ENCODE peak calls at places on chromosomes 12 and 14, in eight cellular contexts. One of them, this sample, is unnamed.

GRCh38 chr12:124995200-124995961 is 1.9 kb downstream of the BRI3BP start:
- DNase-seq in foreskin fibroblast: no peak
- DNase-seq in stimulated activated CD4-positive, alpha-beta T cell treated with anti-CD3 and anti-CD28 coated beads, Interleukin-4, amount 100 ng/mL, for 24 hours: no peak
- DNase-seq in HCT116: no peak
- DNase-seq in progenitor cell of endocrine pancreas: no peak
- DNase-seq in CD4-positive, CD25-positive, alpha-beta regulatory T cell: no peak
- DNase-seq in activated gamma-delta T cell treated with anti-CD3 and anti-CD28 coated beads, Interleukin-2, amount 50 U/mL, for 16 hours: no peak
- DNase-seq in tibial artery: no peak
- DNase-seq in this sample: no peak

GRCh38 chr14:101773378-101773777 is 11.9 kb downstream of the PPP2R5C start:
- DNase-seq in CD4-positive, CD25-positive, alpha-beta regulatory T cell: no peak
- DNase-seq in tibial artery: no peak
- DNase-seq in activated gamma-delta T cell treated with anti-CD3 and anti-CD28 coated beads, Interleukin-2, amount 50 U/mL, for 16 hours: no peak
- DNase-seq in HCT116: no peak
- DNase-seq in stimulated activated CD4-positive, alpha-beta T cell treated with anti-CD3 and anti-CD28 coated beads, Interleukin-4, amount 100 ng/mL, for 24 hours: no peak
- DNase-seq in progenitor cell of endocrine pancreas: no peak
- DNase-seq in foreskin fibroblast: no peak
- DNase-seq in this sample: no peak

GRCh38 chr12:111444706-111445310 is 39.1 kb downstream of the SH2B3 start:
- DNase-seq in progenitor cell of endocrine pancreas: no peak
- DNase-seq in HCT116: no peak
- DNase-seq in tibial artery: peak; percentile 85
- DNase-seq in activated gamma-delta T cell treated with anti-CD3 and anti-CD28 coated beads, Interleukin-2, amount 50 U/mL, for 16 hours: peak; percentile 74
- DNase-seq in stimulated activated CD4-positive, alpha-beta T cell treated with anti-CD3 and anti-CD28 coated beads, Interleukin-4, amount 100 ng/mL, for 24 hours: peak; percentile 89
- DNase-seq in foreskin fibroblast: peak; percentile 76
- DNase-seq in CD4-positive, CD25-positive, alpha-beta regulatory T cell: peak; percentile 81
- DNase-seq in this sample: peak; percentile 91

GRCh38 chr14:69101331-69101826 is 51.5 kb downstream of the DCAF5 start:
- DNase-seq in tibial artery: no peak
- DNase-seq in stimulated activated CD4-positive, alpha-beta T cell treated with anti-CD3 and anti-CD28 coated beads, Interleukin-4, amount 100 ng/mL, for 24 hours: peak; percentile 13
- DNase-seq in HCT116: peak; percentile 21
- DNase-seq in CD4-positive, CD25-positive, alpha-beta regulatory T cell: peak; percentile 5
- DNase-seq in foreskin fibroblast: peak; percentile 90
- DNase-seq in activated gamma-delta T cell treated with anti-CD3 and anti-CD28 coated beads, Interleukin-2, amount 50 U/mL, for 16 hours: no peak
- DNase-seq in progenitor cell of endocrine pancreas: no peak
- DNase-seq in this sample: no peak

GRCh38 chr14:65281991-65282908 is 130.3 kb upstream of the FUT8 start:
- DNase-seq in HCT116: no peak
- DNase-seq in progenitor cell of endocrine pancreas: no peak
- DNase-seq in CD4-positive, CD25-positive, alpha-beta regulatory T cell: no peak
- DNase-seq in foreskin fibroblast: peak; percentile 86
- DNase-seq in activated gamma-delta T cell treated with anti-CD3 and anti-CD28 coated beads, Interleukin-2, amount 50 U/mL, for 16 hours: no peak
- DNase-seq in stimulated activated CD4-positive, alpha-beta T cell treated with anti-CD3 and anti-CD28 coated beads, Interleukin-4, amount 100 ng/mL, for 24 hours: no peak
- DNase-seq in tibial artery: no peak
- DNase-seq in this sample: no peak

GRCh38 chr12:124556896-124557501 is 10.4 kb downstream of the NCOR2 start:
- DNase-seq in foreskin fibroblast: no peak
- DNase-seq in tibial artery: no peak
- DNase-seq in HCT116: no peak
- DNase-seq in CD4-positive, CD25-positive, alpha-beta regulatory T cell: no peak
- DNase-seq in activated gamma-delta T cell treated with anti-CD3 and anti-CD28 coated beads, Interleukin-2, amount 50 U/mL, for 16 hours: no peak
- DNase-seq in progenitor cell of endocrine pancreas: no peak
- DNase-seq in stimulated activated CD4-positive, alpha-beta T cell treated with anti-CD3 and anti-CD28 coated beads, Interleukin-4, amount 100 ng/mL, for 24 hours: no peak
- DNase-seq in this sample: no peak

GRCh38 chr14:28653521-28653920 is 113.1 kb upstream of the FOXG1 start:
- DNase-seq in activated gamma-delta T cell treated with anti-CD3 and anti-CD28 coated beads, Interleukin-2, amount 50 U/mL, for 16 hours: no peak
- DNase-seq in progenitor cell of endocrine pancreas: no peak
- DNase-seq in tibial artery: no peak
- DNase-seq in CD4-positive, CD25-positive, alpha-beta regulatory T cell: no peak
- DNase-seq in foreskin fibroblast: no peak
- DNase-seq in HCT116: no peak
- DNase-seq in stimulated activated CD4-positive, alpha-beta T cell treated with anti-CD3 and anti-CD28 coated beads, Interleukin-4, amount 100 ng/mL, for 24 hours: no peak
- DNase-seq in this sample: no peak

GRCh38 chr14:95057147-95057546 is 100.2 kb downstream of the DICER1 start:
- DNase-seq in foreskin fibroblast: no peak
- DNase-seq in CD4-positive, CD25-positive, alpha-beta regulatory T cell: no peak
- DNase-seq in progenitor cell of endocrine pancreas: no peak
- DNase-seq in activated gamma-delta T cell treated with anti-CD3 and anti-CD28 coated beads, Interleukin-2, amount 50 U/mL, for 16 hours: no peak
- DNase-seq in HCT116: no peak
- DNase-seq in tibial artery: no peak
- DNase-seq in stimulated activated CD4-positive, alpha-beta T cell treated with anti-CD3 and anti-CD28 coated beads, Interleukin-4, amount 100 ng/mL, for 24 hours: no peak
- DNase-seq in this sample: no peak

GRCh38 chr12:131940121-131940520 is 9.6 kb upstream of the EP400 start:
- DNase-seq in activated gamma-delta T cell treated with anti-CD3 and anti-CD28 coated beads, Interleukin-2, amount 50 U/mL, for 16 hours: no peak
- DNase-seq in stimulated activated CD4-positive, alpha-beta T cell treated with anti-CD3 and anti-CD28 coated beads, Interleukin-4, amount 100 ng/mL, for 24 hours: no peak
- DNase-seq in HCT116: no peak
- DNase-seq in foreskin fibroblast: no peak
- DNase-seq in CD4-positive, CD25-positive, alpha-beta regulatory T cell: no peak
- DNase-seq in tibial artery: peak; percentile 33
- DNase-seq in progenitor cell of endocrine pancreas: no peak
- DNase-seq in this sample: no peak

GRCh38 chr12:1634590-1635191 is 5.7 kb downstream of the WNT5B start:
- DNase-seq in activated gamma-delta T cell treated with anti-CD3 and anti-CD28 coated beads, Interleukin-2, amount 50 U/mL, for 16 hours: peak; percentile 38
- DNase-seq in foreskin fibroblast: peak; percentile 89
- DNase-seq in progenitor cell of endocrine pancreas: peak; percentile 59
- DNase-seq in CD4-positive, CD25-positive, alpha-beta regulatory T cell: peak; percentile 46
- DNase-seq in tibial artery: peak; percentile 86
- DNase-seq in stimulated activated CD4-positive, alpha-beta T cell treated with anti-CD3 and anti-CD28 coated beads, Interleukin-4, amount 100 ng/mL, for 24 hours: peak; percentile 61
- DNase-seq in HCT116: peak; percentile 63
- DNase-seq in this sample: peak; percentile 66

GRCh38 chr12:4720637-4720995 is 416 bp downstream of the GALNT8 start:
- DNase-seq in foreskin fibroblast: no peak
- DNase-seq in CD4-positive, CD25-positive, alpha-beta regulatory T cell: no peak
- DNase-seq in tibial artery: no peak
- DNase-seq in progenitor cell of endocrine pancreas: no peak
- DNase-seq in activated gamma-delta T cell treated with anti-CD3 and anti-CD28 coated beads, Interleukin-2, amount 50 U/mL, for 16 hours: no peak
- DNase-seq in HCT116: no peak
- DNase-seq in stimulated activated CD4-positive, alpha-beta T cell treated with anti-CD3 and anti-CD28 coated beads, Interleukin-4, amount 100 ng/mL, for 24 hours: no peak
- DNase-seq in this sample: no peak

GRCh38 chr14:103522649-103523582 is at the start of gene CKB:
- DNase-seq in activated gamma-delta T cell treated with anti-CD3 and anti-CD28 coated beads, Interleukin-2, amount 50 U/mL, for 16 hours: no peak
- DNase-seq in progenitor cell of endocrine pancreas: peak; percentile 59
- DNase-seq in tibial artery: peak; percentile 89
- DNase-seq in foreskin fibroblast: peak; percentile 82
- DNase-seq in HCT116: no peak
- DNase-seq in stimulated activated CD4-positive, alpha-beta T cell treated with anti-CD3 and anti-CD28 coated beads, Interleukin-4, amount 100 ng/mL, for 24 hours: no peak
- DNase-seq in CD4-positive, CD25-positive, alpha-beta regulatory T cell: no peak
- DNase-seq in this sample: no peak

GRCh38 chr14:100778951-100779690 is 46.8 kb upstream of the MEG3 start:
- DNase-seq in CD4-positive, CD25-positive, alpha-beta regulatory T cell: no peak
- DNase-seq in stimulated activated CD4-positive, alpha-beta T cell treated with anti-CD3 and anti-CD28 coated beads, Interleukin-4, amount 100 ng/mL, for 24 hours: no peak
- DNase-seq in activated gamma-delta T cell treated with anti-CD3 and anti-CD28 coated beads, Interleukin-2, amount 50 U/mL, for 16 hours: no peak
- DNase-seq in tibial artery: peak; percentile 41
- DNase-seq in foreskin fibroblast: no peak
- DNase-seq in progenitor cell of endocrine pancreas: no peak
- DNase-seq in HCT116: no peak
- DNase-seq in this sample: no peak

GRCh38 chr12:50296554-50296953 is 13.2 kb upstream of the LIMA1 start:
- DNase-seq in activated gamma-delta T cell treated with anti-CD3 and anti-CD28 coated beads, Interleukin-2, amount 50 U/mL, for 16 hours: no peak
- DNase-seq in progenitor cell of endocrine pancreas: no peak
- DNase-seq in HCT116: no peak
- DNase-seq in CD4-positive, CD25-positive, alpha-beta regulatory T cell: no peak
- DNase-seq in stimulated activated CD4-positive, alpha-beta T cell treated with anti-CD3 and anti-CD28 coated beads, Interleukin-4, amount 100 ng/mL, for 24 hours: no peak
- DNase-seq in tibial artery: no peak
- DNase-seq in foreskin fibroblast: no peak
- DNase-seq in this sample: no peak

GRCh38 chr12:116492703-116493324 is 66.4 kb upstream of the MAP1LC3B2 start:
- DNase-seq in tibial artery: no peak
- DNase-seq in stimulated activated CD4-positive, alpha-beta T cell treated with anti-CD3 and anti-CD28 coated beads, Interleukin-4, amount 100 ng/mL, for 24 hours: no peak
- DNase-seq in CD4-positive, CD25-positive, alpha-beta regulatory T cell: no peak
- DNase-seq in progenitor cell of endocrine pancreas: no peak
- DNase-seq in foreskin fibroblast: peak; percentile 72
- DNase-seq in activated gamma-delta T cell treated with anti-CD3 and anti-CD28 coated beads, Interleukin-2, amount 50 U/mL, for 16 hours: no peak
- DNase-seq in HCT116: peak; percentile 79
- DNase-seq in this sample: no peak

GRCh38 chr14:77543637-77544334 is 45.2 kb upstream of the ISM2 start:
- DNase-seq in foreskin fibroblast: no peak
- DNase-seq in stimulated activated CD4-positive, alpha-beta T cell treated with anti-CD3 and anti-CD28 coated beads, Interleukin-4, amount 100 ng/mL, for 24 hours: no peak
- DNase-seq in activated gamma-delta T cell treated with anti-CD3 and anti-CD28 coated beads, Interleukin-2, amount 50 U/mL, for 16 hours: no peak
- DNase-seq in HCT116: no peak
- DNase-seq in progenitor cell of endocrine pancreas: no peak
- DNase-seq in tibial artery: no peak
- DNase-seq in CD4-positive, CD25-positive, alpha-beta regulatory T cell: no peak
- DNase-seq in this sample: no peak

GRCh38 chr12:13097526-13097925 is 5.9 kb downstream of the GSG1 start:
- DNase-seq in CD4-positive, CD25-positive, alpha-beta regulatory T cell: no peak
- DNase-seq in activated gamma-delta T cell treated with anti-CD3 and anti-CD28 coated beads, Interleukin-2, amount 50 U/mL, for 16 hours: no peak
- DNase-seq in HCT116: no peak
- DNase-seq in tibial artery: no peak
- DNase-seq in progenitor cell of endocrine pancreas: no peak
- DNase-seq in foreskin fibroblast: peak; percentile 42
- DNase-seq in stimulated activated CD4-positive, alpha-beta T cell treated with anti-CD3 and anti-CD28 coated beads, Interleukin-4, amount 100 ng/mL, for 24 hours: no peak
- DNase-seq in this sample: no peak

GRCh38 chr12:116002890-116003536 is 274.5 kb downstream of the MED13L start:
- DNase-seq in stimulated activated CD4-positive, alpha-beta T cell treated with anti-CD3 and anti-CD28 coated beads, Interleukin-4, amount 100 ng/mL, for 24 hours: no peak
- DNase-seq in HCT116: no peak
- DNase-seq in foreskin fibroblast: peak; percentile 65
- DNase-seq in progenitor cell of endocrine pancreas: no peak
- DNase-seq in activated gamma-delta T cell treated with anti-CD3 and anti-CD28 coated beads, Interleukin-2, amount 50 U/mL, for 16 hours: no peak
- DNase-seq in tibial artery: no peak
- DNase-seq in CD4-positive, CD25-positive, alpha-beta regulatory T cell: no peak
- DNase-seq in this sample: no peak

GRCh38 chr12:49789992-49790391 is 38.2 kb downstream of the NCKAP5L start:
- DNase-seq in HCT116: no peak
- DNase-seq in CD4-positive, CD25-positive, alpha-beta regulatory T cell: no peak
- DNase-seq in tibial artery: no peak
- DNase-seq in activated gamma-delta T cell treated with anti-CD3 and anti-CD28 coated beads, Interleukin-2, amount 50 U/mL, for 16 hours: no peak
- DNase-seq in stimulated activated CD4-positive, alpha-beta T cell treated with anti-CD3 and anti-CD28 coated beads, Interleukin-4, amount 100 ng/mL, for 24 hours: no peak
- DNase-seq in foreskin fibroblast: no peak
- DNase-seq in progenitor cell of endocrine pancreas: no peak
- DNase-seq in this sample: no peak

GRCh38 chr12:30126944-30127343 is 343.2 kb upstream of the TMTC1 start:
- DNase-seq in progenitor cell of endocrine pancreas: no peak
- DNase-seq in activated gamma-delta T cell treated with anti-CD3 and anti-CD28 coated beads, Interleukin-2, amount 50 U/mL, for 16 hours: no peak
- DNase-seq in HCT116: no peak
- DNase-seq in stimulated activated CD4-positive, alpha-beta T cell treated with anti-CD3 and anti-CD28 coated beads, Interleukin-4, amount 100 ng/mL, for 24 hours: no peak
- DNase-seq in foreskin fibroblast: no peak
- DNase-seq in CD4-positive, CD25-positive, alpha-beta regulatory T cell: no peak
- DNase-seq in tibial artery: no peak
- DNase-seq in this sample: no peak

GRCh38 chr14:30657050-30657449 is 34.9 kb downstream of the SCFD1 start:
- DNase-seq in stimulated activated CD4-positive, alpha-beta T cell treated with anti-CD3 and anti-CD28 coated beads, Interleukin-4, amount 100 ng/mL, for 24 hours: no peak
- DNase-seq in CD4-positive, CD25-positive, alpha-beta regulatory T cell: no peak
- DNase-seq in tibial artery: no peak
- DNase-seq in foreskin fibroblast: no peak
- DNase-seq in progenitor cell of endocrine pancreas: no peak
- DNase-seq in activated gamma-delta T cell treated with anti-CD3 and anti-CD28 coated beads, Interleukin-2, amount 50 U/mL, for 16 hours: no peak
- DNase-seq in HCT116: no peak
- DNase-seq in this sample: no peak

GRCh38 chr12:7101694-7102131 is 7.3 kb downstream of the C1RL start:
- DNase-seq in HCT116: no peak
- DNase-seq in activated gamma-delta T cell treated with anti-CD3 and anti-CD28 coated beads, Interleukin-2, amount 50 U/mL, for 16 hours: no peak
- DNase-seq in CD4-positive, CD25-positive, alpha-beta regulatory T cell: no peak
- DNase-seq in progenitor cell of endocrine pancreas: no peak
- DNase-seq in tibial artery: peak; percentile 68
- DNase-seq in stimulated activated CD4-positive, alpha-beta T cell treated with anti-CD3 and anti-CD28 coated beads, Interleukin-4, amount 100 ng/mL, for 24 hours: no peak
- DNase-seq in foreskin fibroblast: no peak
- DNase-seq in this sample: no peak

This sample was measured in CD8-positive, alpha-beta memory T cell.